ENCODE peak calls at places on chromosomes 5 and 9, in five cellular contexts. B, N, D, R and C are unnamed samples.
A peak's percentile ranks its signal among the peaks of the same experiment; 100 is the strongest.

GRCh38 chr5:32710859-32711692 is at the start of gene NPR3:
- DNase-seq in B (peak; percentile 59), N (peak; percentile 20), D (no peak), R (peak; percentile 89), C (no peak)

GRCh38 chr5:181223729-181224389 is 778 bp downstream of the TRIM41 start:
- DNase-seq in B (peak; percentile 95), N (no peak), D (no peak), R (peak; percentile 64), C (no peak)

GRCh38 chr5:143243103-143243502 is 160.4 kb downstream of the NR3C1 start:
- DNase-seq in B (no peak), N (no peak), D (no peak), R (no peak), C (no peak)

GRCh38 chr9:113594484-113595299 is 131.2 kb downstream of the RGS3 start:
- DNase-seq in B (no peak), N (no peak), D (no peak), R (peak; percentile 73), C (no peak)

GRCh38 chr5:125411163-125412050 is 665.0 kb upstream of the ZNF608 start:
- DNase-seq in B (peak; percentile 3), N (no peak), D (peak; percentile 50), R (peak; percentile 19), C (no peak)

GRCh38 chr9:124940521-124940893 is 376 bp downstream of the GOLGA1 start:
- DNase-seq in B (no peak), N (peak; percentile 30), D (no peak), R (no peak), C (no peak)

GRCh38 chr5:96961053-96961452 is 25.2 kb downstream of the LNPEP start:
- DNase-seq in B (no peak), N (no peak), D (peak; percentile 76), R (no peak), C (no peak)

GRCh38 chr5:174827521-174827920 is 103.1 kb downstream of the MSX2 start:
- DNase-seq in B (no peak), N (no peak), D (no peak), R (peak; percentile 71), C (no peak)

GRCh38 chr5:140073296-140073695 is 30.2 kb upstream of the NRG2 start:
- DNase-seq in B (no peak), N (peak; percentile 45), D (no peak), R (peak; percentile 41), C (peak; percentile 31)

GRCh38 chr5:114237766-114238165 is 124.1 kb upstream of the KCNN2 start:
- DNase-seq in B (no peak), N (peak; percentile 27), D (no peak), R (peak; percentile 0), C (peak; percentile 30)

GRCh38 chr9:38092200-38092524 is 23.1 kb upstream of the SHB start:
- DNase-seq in B (no peak), N (no peak), D (no peak), R (no peak), C (no peak)

GRCh38 chr5:107455111-107455544 is 215.6 kb downstream of the EFNA5 start:
- DNase-seq in B (peak; percentile 29), N (peak; percentile 51), D (no peak), R (peak; percentile 23), C (no peak)

GRCh38 chr9:32351845-32352244 is 32.6 kb upstream of the ACO1 start:
- DNase-seq in B (peak; percentile 66), N (peak; percentile 18), D (no peak), R (peak; percentile 5), C (no peak)

GRCh38 chr5:151023047-151023615 is 2.7 kb downstream of the GPX3 start:
- DNase-seq in B (no peak), N (peak; percentile 61), D (no peak), R (peak; percentile 26), C (peak; percentile 52)

GRCh38 chr9:132556701-132557100 is 25.7 kb upstream of the BARHL1 start:
- DNase-seq in B (peak; percentile 74), N (no peak), D (no peak), R (no peak), C (no peak)
- TF ChIP-seq EZH2 in B (no peak), N (no peak), D (no peak), R (no peak), C (no peak)

GRCh38 chr5:166236327-166236726 is 2055.1 kb upstream of the WWC1 start:
- DNase-seq in B (no peak), N (no peak), D (no peak), R (no peak), C (no peak)

DNA sequence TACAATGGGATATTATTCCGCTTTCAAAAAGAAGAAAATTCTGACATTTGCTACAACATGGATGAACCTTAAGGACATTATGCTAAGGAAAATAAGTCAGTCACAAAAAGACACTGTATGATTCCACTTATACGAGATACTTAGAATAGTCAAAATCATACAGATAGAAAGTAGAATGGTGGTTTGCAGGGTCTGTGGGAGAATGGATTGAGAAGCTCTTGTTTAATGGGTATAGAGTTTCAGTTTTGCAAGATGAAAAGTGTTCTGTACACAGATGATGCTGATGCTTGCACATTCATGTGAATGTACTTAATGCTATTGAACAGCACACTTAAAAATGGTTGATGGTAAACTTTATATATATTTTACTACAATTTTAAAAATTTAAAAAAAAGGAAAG is 2050.7 kb upstream of the WWC1 start:
- DNase-seq in B (no peak), N (no peak), D (no peak), R (no peak), C (no peak)
- H3K9me3 ChIP-seq in B (no peaks in the 10 kb centered on the region), N (peaks cover 11% of the 10 kb centered on the region), D (no peaks in the 10 kb centered on the region), R (no peaks in the 10 kb centered on the region), C (no peaks in the 10 kb centered on the region)

GRCh38 chr5:1875843-1876671 is 6.7 kb downstream of the IRX4 start:
- DNase-seq in B (peak; percentile 74), N (no peak), D (no peak), R (no peak), C (no peak)

GRCh38 chr5:1877434-1878049 is 5.2 kb downstream of the IRX4 start:
- DNase-seq in B (peak; percentile 65), N (no peak), D (no peak), R (no peak), C (no peak)

GRCh38 chr5:1876708-1877433 is 5.9 kb downstream of the IRX4 start:
- DNase-seq in B (peak; percentile 68), N (no peak), D (no peak), R (no peak), C (no peak)

GRCh38 chr5:1879292-1880263 is 3.1 kb downstream of the IRX4 start:
- DNase-seq in B (peak; percentile 24), N (no peak), D (no peak), R (no peak), C (no peak)

GRCh38 chr5:1878050-1878849 is 4.5 kb downstream of the IRX4 start:
- DNase-seq in B (peak; percentile 58), N (no peak), D (no peak), R (no peak), C (no peak)
- TF ChIP-seq EZH2 in B (peak; percentile 99), N (no peak), D (no peak), R (no peak), C (peak; percentile 99)

DNA sequence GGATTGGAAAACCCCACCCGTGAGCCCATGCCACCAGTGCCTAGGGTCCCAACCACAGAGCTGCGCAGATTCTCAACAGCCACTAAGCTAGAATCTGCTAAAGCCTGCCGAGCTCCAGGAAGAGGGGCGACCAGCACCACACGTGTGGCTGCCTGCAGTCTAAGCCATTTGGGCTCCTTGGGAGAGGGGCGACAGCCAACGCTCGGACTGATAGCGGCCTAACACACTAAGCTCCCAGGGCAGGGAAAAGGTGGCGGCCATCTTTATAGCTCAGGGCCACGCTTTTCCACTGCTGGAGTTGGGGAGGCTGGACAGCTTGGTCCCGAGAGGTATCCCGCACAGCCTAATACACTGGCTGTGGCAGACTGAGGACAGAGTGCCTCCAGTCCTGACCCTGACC is 631.8 kb downstream of the CETN3 start:
- DNase-seq in B (no peak), N (no peak), D (no peak), R (no peak), C (no peak)
- H3K9me3 ChIP-seq in B (no peaks in the 10 kb centered on the region), N (peaks cover 12% of the 10 kb centered on the region), D (peaks cover 14% of the 10 kb centered on the region), R (no peaks in the 10 kb centered on the region), C (no peaks in the 10 kb centered on the region)

GRCh38 chr9:68720656-68721313 is 15.7 kb downstream of the PIP5K1B start:
- DNase-seq in B (no peak), N (no peak), D (no peak), R (no peak), C (no peak)

GRCh38 chr9:68714416-68715180 is 9.6 kb downstream of the PIP5K1B start:
- DNase-seq in B (no peak), N (no peak), D (no peak), R (no peak), C (no peak)

GRCh38 chr9:68719847-68720246 is 14.8 kb downstream of the PIP5K1B start:
- DNase-seq in B (no peak), N (no peak), D (no peak), R (no peak), C (no peak)

GRCh38 chr9:68715181-68715456 is 10.1 kb downstream of the PIP5K1B start:
- DNase-seq in B (no peak), N (no peak), D (no peak), R (no peak), C (no peak)

DNA sequence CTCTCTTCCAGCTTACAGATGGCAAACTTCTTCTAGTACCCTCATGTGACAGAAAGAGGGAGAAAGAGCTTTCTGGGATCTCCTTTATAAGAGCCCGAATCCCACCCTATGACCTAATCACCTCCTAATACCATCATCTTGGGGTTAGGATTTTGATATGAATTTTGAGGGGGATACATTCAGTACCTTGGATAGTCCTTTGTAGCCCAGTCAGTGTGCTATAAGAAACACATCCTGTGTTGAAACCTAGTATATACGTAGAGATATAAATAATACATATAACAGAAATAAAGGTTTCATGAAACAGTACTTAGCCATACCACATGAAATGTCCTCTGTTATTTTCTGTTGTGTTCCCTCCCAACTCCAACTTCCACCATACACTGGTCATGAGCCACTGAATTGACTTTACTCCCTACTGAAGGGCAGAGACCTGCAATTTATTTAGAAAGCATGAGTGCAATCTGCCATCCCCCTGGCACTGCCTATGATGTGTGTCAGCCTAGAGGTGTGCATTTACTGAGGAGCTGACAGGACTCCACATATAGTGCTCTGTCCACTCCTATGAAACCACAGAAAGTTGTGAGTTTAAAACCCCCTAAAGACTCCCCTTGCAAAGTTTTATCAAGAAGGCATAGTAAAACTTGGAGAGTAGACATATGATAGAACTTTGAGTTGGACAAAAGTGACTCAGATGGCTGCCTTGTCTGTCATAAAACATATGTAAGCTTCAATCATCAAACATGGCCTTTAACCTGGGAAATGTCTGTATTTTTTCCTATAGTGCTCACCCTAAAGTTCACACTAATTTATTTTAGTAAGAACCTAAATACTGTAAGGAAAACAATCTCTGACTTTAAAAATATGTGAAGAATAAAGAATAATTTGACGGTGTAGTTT is 12.8 kb downstream of the PIP5K1B start:
- DNase-seq in B (no peak), N (no peak), D (no peak), R (no peak), C (no peak)
- TF ChIP-seq EZH2 in B (no peak), N (no peak), D (no peak), R (no peak), C (no peak)